ENCODE peak calls at places on chromosomes 12 and 14, in eight cellular contexts. H is GM13976; Y is cardiac fibroblast; X is Calu3; W is GM10248; F is K562; U is CD4-positive, alpha-beta T cell; N is astrocyte of the spinal cord. S is an unnamed sample.

GRCh38 chr12:26058308-26058707 is 66.5 kb downstream of the BHLHE41 start:
- DNase-seq in H (no peak), Y (no peak), X (no peak), W (peak), F (peak), U (no peak), N (no peak), S (no peak)

GRCh38 chr14:100105357-100106169 is 40.3 kb downstream of the EVL start:
- DNase-seq in H (no peak), Y (no peak), X (no peak), W (no peak), F (no peak), U (peak), N (no peak), S (no peak)

GRCh38 chr12:93237235-93237915 is 140.3 kb upstream of the NUDT4 start:
- DNase-seq in H (no peak), Y (peak), X (no peak), W (no peak), F (no peak), U (no peak), N (no peak), S (no peak)

GRCh38 chr14:57199911-57200310 is 68.8 kb downstream of the EXOC5 start:
- DNase-seq in H (no peak), Y (peak), X (no peak), W (no peak), F (no peak), U (no peak), N (peak), S (peak)

GRCh38 chr12:64180951-64181350 is 41.1 kb downstream of the KICS2 start:
- DNase-seq in H (no peak), Y (peak), X (no peak), W (no peak), F (no peak), U (no peak), N (peak), S (peak)

GRCh38 chr14:57060276-57060956 is 208.3 kb downstream of the EXOC5 start:
- DNase-seq in H (peak), Y (peak), X (no peak), W (peak), F (peak), U (no peak), N (no peak), S (no peak)

GRCh38 chr14:53955671-53956426 is 776 bp downstream of the BMP4 start:
- DNase-seq in H (peak), Y (peak), X (peak), W (no peak), F (no peak), U (no peak), N (peak), S (no peak)

GRCh38 chr14:29584992-29585391 is 342.7 kb downstream of the PRKD1 start:
- DNase-seq in H (no peak), Y (peak), X (peak), W (no peak), F (no peak), U (no peak), N (peak), S (peak)

GRCh38 chr12:65308601-65309071 is 30.2 kb downstream of the MSRB3 start:
- DNase-seq in H (no peak), Y (peak), X (no peak), W (no peak), F (no peak), U (no peak), N (no peak), S (no peak)

GRCh38 chr12:58557646-58558045 is 362.7 kb downstream of the LRIG3 start:
- DNase-seq in H (no peak), Y (no peak), X (no peak), W (no peak), F (no peak), U (no peak), N (no peak), S (no peak)

GRCh38 chr14:100350283-100350926 is 27.3 kb downstream of the SLC25A47 start:
- DNase-seq in H (no peak), Y (no peak), X (no peak), W (no peak), F (no peak), U (no peak), N (no peak), S (no peak)

GRCh38 chr12:2264622-2265306 is 212.0 kb downstream of the CACNA1C start:
- DNase-seq in H (no peak), Y (peak), X (no peak), W (no peak), F (no peak), U (no peak), N (peak), S (peak)

GRCh38 chr14:28321475-28322244 is 444.9 kb upstream of the FOXG1 start:
- DNase-seq in H (no peak), Y (peak), X (no peak), W (no peak), F (no peak), U (no peak), N (peak), S (no peak)

GRCh38 chr14:104939666-104940410 is 15.2 kb downstream of the PLD4 start:
- DNase-seq in H (peak), Y (no peak), X (no peak), W (peak), F (no peak), U (no peak), N (no peak), S (no peak)

GRCh38 chr14:104938960-104939359 is 14.3 kb downstream of the PLD4 start:
- DNase-seq in H (no peak), Y (no peak), X (no peak), W (no peak), F (no peak), U (no peak), N (no peak), S (no peak)

GRCh38 chr14:104942586-104942985 is 17.9 kb downstream of the PLD4 start:
- DNase-seq in H (no peak), Y (no peak), X (no peak), W (no peak), F (no peak), U (no peak), N (no peak), S (no peak)

GRCh38 chr14:104941508-104942365 is 17.1 kb downstream of the PLD4 start:
- DNase-seq in H (no peak), Y (no peak), X (no peak), W (no peak), F (no peak), U (no peak), N (no peak), S (no peak)

DNA sequence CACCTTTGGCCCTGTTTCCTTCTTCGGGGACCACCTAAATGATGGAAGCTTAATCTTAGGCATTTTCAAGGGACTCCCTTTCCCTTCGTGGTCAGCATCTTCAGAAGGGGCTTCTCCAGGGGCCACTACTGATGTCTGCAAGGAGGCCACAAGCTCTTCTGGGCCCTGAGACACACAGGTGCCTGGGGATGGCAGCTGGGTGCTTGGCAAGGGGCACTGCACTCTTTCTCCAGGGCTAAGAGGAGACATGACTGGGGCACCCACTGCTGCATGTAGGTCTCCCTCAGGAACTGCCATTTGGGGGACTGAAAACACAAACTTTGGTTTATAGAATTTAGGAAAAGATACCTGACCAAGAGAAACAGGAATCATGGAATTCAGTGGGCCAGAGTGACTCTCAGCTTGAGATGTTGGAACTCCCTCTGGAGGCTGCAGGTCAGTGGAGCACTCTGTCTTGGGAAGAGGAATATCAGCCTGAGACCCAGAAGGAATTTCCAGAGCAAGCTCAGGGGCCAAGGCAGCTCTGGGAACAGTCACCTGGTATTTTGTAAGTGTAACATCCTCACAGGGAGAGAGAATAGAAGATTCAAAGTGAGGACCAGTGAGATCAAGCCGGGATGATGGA is 16.0 kb downstream of the PLD4 start:
- DNase-seq in H (peak), Y (peak), X (no peak), W (no peak), F (no peak), U (no peak), N (no peak), S (no peak)
- TF ChIP-seq CTCF in H (no peak), Y (no peak), X (no peak), W (peak), F (peak), U (no peak), N (peak), S (peak)

GRCh38 chr12:49442915-49443314 is 75.7 kb downstream of the SPATS2 start:
- DNase-seq in H (no peak), Y (no peak), X (no peak), W (no peak), F (no peak), U (no peak), N (no peak), S (no peak)
- TF ChIP-seq CTCF in H (no peak), Y (no peak), X (no peak), W (no peak), F (no peak), U (no peak), N (no peak), S (no peak)

GRCh38 chr14:21861153-21861552 is 187.5 kb upstream of the OR4E1 start:
- DNase-seq in H (no peak), Y (no peak), X (no peak), W (no peak), F (no peak), U (no peak), N (no peak), S (no peak)

GRCh38 chr14:21863289-21863688 is 189.7 kb upstream of the OR4E1 start:
- DNase-seq in H (no peak), Y (no peak), X (no peak), W (no peak), F (no peak), U (no peak), N (no peak), S (no peak)

DNA sequence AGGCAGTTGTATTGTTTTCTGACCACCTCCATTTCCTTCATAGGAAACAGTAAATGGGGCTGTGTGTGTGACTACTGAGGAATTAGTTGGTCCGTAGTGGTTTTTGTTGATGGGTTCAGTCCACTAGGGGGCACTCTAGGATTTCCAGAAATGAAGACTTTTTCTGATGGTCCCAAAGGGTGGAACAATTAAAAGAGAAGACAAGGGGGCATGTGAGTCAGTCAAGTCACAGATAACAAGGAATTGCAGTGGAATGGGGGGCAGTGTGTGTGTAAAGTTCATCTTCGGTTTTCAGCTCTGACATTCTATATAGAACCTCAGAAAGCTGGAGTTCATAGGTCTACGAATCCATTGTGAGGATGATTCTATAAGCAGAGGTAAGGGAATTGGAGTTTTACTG is 186.6 kb upstream of the OR4E1 start:
- DNase-seq in H (peak), Y (peak), X (peak), W (peak), F (peak), U (no peak), N (no peak), S (peak)
- TF ChIP-seq CTCF in H (peak), Y (peak), X (peak), W (peak), F (peak), U (peak), N (peak), S (peak)

DNA sequence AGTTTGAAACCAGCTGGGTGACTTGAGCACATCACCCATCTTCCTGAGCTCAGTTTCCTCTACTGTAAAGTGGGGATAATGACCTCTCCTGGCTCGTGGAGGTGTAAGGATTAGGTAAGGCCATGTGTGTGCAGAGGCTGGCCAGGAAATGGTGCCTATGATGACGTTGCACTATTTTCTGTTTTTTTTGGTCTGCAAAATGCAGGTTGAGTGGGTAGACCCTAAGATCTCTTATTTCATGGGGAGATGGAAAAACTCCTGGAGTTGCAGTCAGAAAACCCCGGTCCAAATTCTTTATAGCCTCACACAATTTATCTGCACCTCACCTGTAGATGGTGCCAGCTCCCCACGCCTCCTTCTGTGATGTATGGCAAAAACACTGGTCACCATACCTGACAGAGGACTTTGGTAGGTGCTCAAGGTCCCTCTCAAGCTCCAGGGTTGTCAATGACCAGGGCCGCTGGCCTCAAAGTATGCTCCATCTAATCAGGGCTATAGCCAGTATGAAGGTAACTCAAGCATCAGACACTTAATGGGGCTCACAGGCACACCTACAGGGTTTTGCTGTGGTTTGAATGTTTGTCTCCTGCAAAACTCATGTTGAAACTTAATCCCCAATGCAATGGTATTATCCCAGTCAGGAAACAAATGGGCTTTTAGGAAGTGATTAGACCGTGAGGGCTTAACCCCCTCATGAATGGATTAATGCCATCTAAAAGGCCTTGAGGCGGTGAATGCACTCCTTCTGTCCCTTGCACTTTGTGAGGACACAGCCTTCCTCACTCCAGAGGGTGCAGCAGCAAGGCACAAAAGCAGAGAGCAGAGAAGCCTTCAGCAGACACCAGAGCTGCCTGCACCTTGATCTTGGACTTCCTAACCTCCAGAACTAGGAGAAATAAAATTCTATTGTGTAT is 17.6 kb downstream of the C14orf132 start:
- DNase-seq in H (no peak), Y (no peak), X (peak), W (no peak), F (no peak), U (no peak), N (no peak), S (no peak)
- TF ChIP-seq CTCF in H (no peak), Y (no peak), X (peak), W (peak), F (no peak), U (no peak), N (no peak), S (no peak)

GRCh38 chr12:116068853-116069252 is 208.6 kb downstream of the MED13L start:
- DNase-seq in H (no peak), Y (no peak), X (no peak), W (no peak), F (peak), U (no peak), N (no peak), S (no peak)
- TF ChIP-seq CTCF in H (no peak), Y (no peak), X (no peak), W (no peak), F (no peak), U (no peak), N (no peak), S (no peak)

GRCh38 chr12:96989916-96990315 is 82.9 kb downstream of the NEDD1 start:
- DNase-seq in H (no peak), Y (no peak), X (peak), W (no peak), F (peak), U (no peak), N (peak), S (no peak)
- TF ChIP-seq CTCF in H (no peak), Y (no peak), X (no peak), W (peak), F (peak), U (no peak), N (peak), S (peak)